ENCODE peak calls at places on chromosomes 7 and 10, in eight cellular contexts. B is transverse colon, I is cardiac fibroblast, G is HCT116, R is AG04450, J is fibroblast of mammary gland, D is fibroblast of pulmonary artery, K is Caco-2. H is an unnamed sample.

GRCh38 chr7:115124409-115124939 is 202.6 kb downstream of the MDFIC start:
- DNase-seq in J (peak; percentile 14), D (peak; percentile 56), I (no peak), R (no peak), B (no peak), K (no peak), G (no peak), H (no peak)

GRCh38 chr10:27252267-27253000 is 11.8 kb upstream of the ACBD5 start:
- DNase-seq in R (no peak), K (peak; percentile 95), I (peak; percentile 58), G (no peak), J (peak; percentile 61), B (peak; percentile 83), D (peak; percentile 69), H (peak; percentile 95)

GRCh38 chr7:17991866-17992648 is 35.6 kb downstream of the PRPS1L1 start:
- DNase-seq in G (no peak), D (no peak), J (peak; percentile 10), I (peak; percentile 27), K (peak; percentile 14), R (no peak), B (peak; percentile 44), H (no peak)

GRCh38 chr10:32210306-32211045 is 136.5 kb downstream of the EPC1 start:
- DNase-seq in J (peak; percentile 74), R (no peak), G (peak; percentile 74), D (peak; percentile 70), K (peak; percentile 66), B (peak; percentile 24), I (peak; percentile 76), H (peak; percentile 51)

GRCh38 chr7:13908667-13909382 is 80.6 kb downstream of the ETV1 start:
- DNase-seq in K (no peak), D (no peak), R (no peak), G (peak; percentile 68), J (peak; percentile 29), B (no peak), I (no peak), H (peak; percentile 20)

GRCh38 chr10:103727546-103727963 is 127.8 kb downstream of the SH3PXD2A start:
- DNase-seq in R (no peak), J (no peak), G (no peak), B (no peak), D (no peak), K (no peak), I (no peak), H (no peak)

GRCh38 chr7:18552311-18552916 is 56.9 kb downstream of the HDAC9 start:
- DNase-seq in J (no peak), R (no peak), K (no peak), D (no peak), I (no peak), B (no peak), G (no peak), H (no peak)

GRCh38 chr7:93374345-93374940 is 142.3 kb downstream of the VPS50 start:
- DNase-seq in R (peak; percentile 2), J (peak; percentile 49), D (peak; percentile 57), B (no peak), G (peak; percentile 24), K (peak; percentile 32), I (peak; percentile 65), H (peak; percentile 10)

GRCh38 chr7:63113713-63114285 is 884.9 kb upstream of the ZNF722 start:
- DNase-seq in I (no peak), J (no peak), D (no peak), R (no peak), B (no peak), K (no peak), G (no peak), H (no peak)

GRCh38 chr10:101718681-101719275 is 23.8 kb upstream of the FBXW4 start:
- DNase-seq in D (no peak), K (no peak), G (no peak), J (no peak), R (no peak), B (no peak), I (no peak), H (no peak)

GRCh38 chr7:23106491-23106800 is 861 bp downstream of the KLHL7 start:
- DNase-seq in G (no peak), I (no peak), J (no peak), D (no peak), B (peak; percentile 38), R (no peak), K (no peak), H (no peak)

GRCh38 chr7:135193615-135194081 is 17.7 kb downstream of the WDR91 start:
- DNase-seq in J (peak; percentile 92), G (no peak), D (peak; percentile 49), B (no peak), K (no peak), R (peak; percentile 85), I (peak; percentile 49), H (no peak)

GRCh38 chr10:101031796-101032636 is 982 bp downstream of the SFXN3 start:
- DNase-seq in R (no peak), G (no peak), B (peak; percentile 86), K (peak; percentile 64), D (peak; percentile 66), I (peak; percentile 67), J (peak; percentile 56), H (peak; percentile 49)

GRCh38 chr7:156493942-156494341 is 146.6 kb upstream of the RNF32 start:
- DNase-seq in R (no peak), I (no peak), D (no peak), G (no peak), B (no peak), J (peak; percentile 7), K (no peak), H (no peak)

GRCh38 chr7:27251513-27252306 is 9.1 kb downstream of the EVX1 start:
- DNase-seq in B (no peak), K (no peak), D (no peak), G (no peak), R (no peak), J (no peak), I (no peak), H (no peak)

GRCh38 chr7:142632291-142633134 is 116.8 kb upstream of the PRSS1 start:
- DNase-seq in J (peak; percentile 71), B (peak; percentile 54), R (no peak), D (peak; percentile 72), K (peak; percentile 76), G (peak; percentile 63), I (peak; percentile 78), H (peak; percentile 70)

GRCh38 chr7:21986101-21986500 is 40.4 kb upstream of the CDCA7L start:
- DNase-seq in K (no peak), R (no peak), B (no peak), J (no peak), I (no peak), D (no peak), G (no peak), H (no peak)

GRCh38 chr7:21981524-21981923 is 35.8 kb upstream of the CDCA7L start:
- DNase-seq in G (no peak), D (no peak), K (no peak), J (no peak), I (no peak), R (no peak), B (no peak), H (no peak)

GRCh38 chr7:21980921-21981320 is 35.2 kb upstream of the CDCA7L start:
- DNase-seq in R (no peak), B (no peak), D (no peak), K (no peak), I (no peak), G (no peak), J (no peak), H (no peak)

DNA sequence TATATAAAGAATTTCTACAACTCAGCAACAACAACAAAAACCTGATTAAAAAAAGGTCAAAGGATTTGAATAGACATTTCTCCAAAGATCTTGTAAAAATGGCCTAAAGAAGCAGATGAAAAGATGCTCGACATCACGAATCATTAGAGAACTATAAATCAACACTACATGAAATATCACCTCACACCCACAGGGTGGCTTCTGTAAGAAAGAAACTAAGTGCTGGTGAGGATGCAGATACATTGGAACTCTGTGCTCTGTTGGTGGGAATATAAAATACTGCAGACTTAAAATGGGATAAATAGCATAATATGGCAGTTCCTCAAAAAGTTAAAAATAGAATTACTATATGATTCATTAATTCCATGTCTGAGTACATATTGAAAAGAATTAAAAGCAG is 38.3 kb upstream of the CDCA7L start:
- DNase-seq in B (no peak), D (no peak), I (peak; percentile 4), R (no peak), K (no peak), J (no peak), G (no peak), H (no peak)
- TF ChIP-seq CTCF in B (no peak), D (no peak), I (no peak), R (no peak), K (no peak), J (no peak), G (no peak), H (no peak)

DNA sequence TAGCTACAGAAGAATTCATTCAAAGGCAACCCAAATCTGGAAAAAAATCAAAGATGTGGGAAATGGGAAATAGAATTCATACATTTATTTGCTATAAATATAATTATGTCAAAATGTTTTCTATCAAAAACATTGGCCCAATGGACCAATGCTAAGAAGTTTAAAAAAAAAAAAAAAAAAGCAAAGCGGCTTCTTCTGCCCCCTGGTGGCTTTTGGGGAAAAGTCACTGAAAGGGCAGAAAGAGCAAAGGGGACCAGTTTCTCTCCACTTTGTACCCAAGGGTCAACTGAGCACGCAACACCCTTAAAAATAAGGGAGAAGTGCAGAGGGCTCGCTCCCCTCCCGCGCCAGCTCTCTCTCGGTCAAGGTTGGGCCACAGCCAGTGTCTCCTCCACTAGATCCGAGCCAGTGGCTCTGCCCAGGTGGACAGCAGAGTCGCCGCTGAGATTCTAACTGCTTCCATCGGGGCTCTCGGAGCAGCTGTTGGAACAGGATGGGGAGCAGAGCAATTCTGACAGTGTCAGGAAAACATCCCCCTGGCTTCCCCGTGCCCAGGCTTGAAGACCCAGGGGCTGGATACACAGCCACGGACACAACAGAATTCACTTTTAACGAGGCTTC is 136.4 kb upstream of the FGFR2 start:
- DNase-seq in J (peak; percentile 17), K (peak; percentile 57), D (peak; percentile 27), B (no peak), I (peak; percentile 33), R (no peak), G (peak; percentile 19), H (no peak)
- TF ChIP-seq CTCF in J (peak; percentile 77), K (peak; percentile 82), D (peak; percentile 67), B (peak; percentile 70), I (peak; percentile 63), R (peak; percentile 72), G (peak; percentile 85), H (peak; percentile 39)

GRCh38 chr7:121123028-121123427 is 134.5 kb downstream of the CPED1 start:
- DNase-seq in D (no peak), B (no peak), R (no peak), J (no peak), G (no peak), K (no peak), I (no peak), H (no peak)

GRCh38 chr7:121126201-121126600 is 137.7 kb downstream of the CPED1 start:
- DNase-seq in D (no peak), J (no peak), K (no peak), B (no peak), R (no peak), I (no peak), G (no peak), H (no peak)

GRCh38 chr7:121132940-121133339 is 144.4 kb downstream of the CPED1 start:
- DNase-seq in J (no peak), K (no peak), I (no peak), G (no peak), R (no peak), D (no peak), B (no peak), H (no peak)

GRCh38 chr7:121126801-121127534 is 138.5 kb downstream of the CPED1 start:
- DNase-seq in R (no peak), I (peak; percentile 62), K (no peak), G (peak; percentile 51), J (peak; percentile 53), B (no peak), D (peak; percentile 70), H (no peak)
- TF ChIP-seq CTCF in R (peak; percentile 15), I (peak; percentile 19), K (no peak), G (peak; percentile 16), J (peak; percentile 31), B (no peak), D (peak; percentile 40), H (no peak)

GRCh38 chr10:72626444-72626754 is 520 bp upstream of the MICU1 start:
- DNase-seq in D (no peak), I (no peak), J (no peak), B (no peak), K (no peak), R (no peak), G (no peak), H (no peak)
- TF ChIP-seq CTCF in D (no peak), I (no peak), J (no peak), B (no peak), K (no peak), R (no peak), G (no peak), H (no peak)